ENCODE peak calls at places on chromosomes 12 and 14, in seven cellular contexts. J is K562, R is GM23338, Q is HCT116, O is A549, H is Panc1, S is HL-60. P is an unnamed sample.

GRCh38 chr12:67068773-67069450 is 200.2 kb upstream of the CAND1 start:
- DNase-seq in J (peak; percentile 24), R (peak; percentile 74), Q (no peak), O (peak; percentile 67), H (no peak), S (peak; percentile 9), P (peak; percentile 76)

GRCh38 chr14:46490150-46490769 is 161.3 kb downstream of the RPL10L start:
- DNase-seq in J (no peak), R (peak; percentile 80), Q (peak; percentile 12), O (peak; percentile 15), H (no peak), S (peak; percentile 45), P (no peak)

GRCh38 chr12:122902854-122903703 is 7.2 kb upstream of the VPS37B start:
- DNase-seq in J (no peak), R (no peak), Q (no peak), O (no peak), H (no peak), S (no peak), P (no peak)

GRCh38 chr12:101407054-101407437 is 526 bp downstream of the ARL1 start:
- DNase-seq in J (no peak), R (peak; percentile 52), Q (no peak), O (no peak), H (no peak), S (no peak), P (no peak)

GRCh38 chr12:8951744-8952143 is 2.3 kb upstream of the M6PR start:
- DNase-seq in J (no peak), R (no peak), Q (no peak), O (no peak), H (no peak), S (no peak), P (no peak)

GRCh38 chr12:83665755-83666154 is 979.0 kb downstream of the TMTC2 start:
- DNase-seq in J (no peak), R (no peak), Q (no peak), O (no peak), H (no peak), S (no peak), P (no peak)

GRCh38 chr14:68886109-68886434 is 93.0 kb downstream of the ACTN1 start:
- DNase-seq in J (no peak), R (peak; percentile 10), Q (no peak), O (no peak), H (no peak), S (no peak), P (no peak)

GRCh38 chr12:24833513-24833912 is 115.4 kb downstream of the BCAT1 start:
- DNase-seq in J (no peak), R (no peak), Q (no peak), O (no peak), H (no peak), S (no peak), P (no peak)

GRCh38 chr12:24534632-24535031 is 414.3 kb downstream of the BCAT1 start:
- DNase-seq in J (no peak), R (peak; percentile 49), Q (no peak), O (no peak), H (no peak), S (no peak), P (no peak)

GRCh38 chr12:122096591-122097149 is 18.1 kb downstream of the MLXIP start:
- DNase-seq in J (no peak), R (no peak), Q (no peak), O (no peak), H (no peak), S (no peak), P (no peak)

GRCh38 chr12:96225003-96225855 is 31.1 kb downstream of the ELK3 start:
- DNase-seq in J (no peak), R (no peak), Q (no peak), O (no peak), H (no peak), S (no peak), P (peak; percentile 43)

GRCh38 chr12:132152411-132152821 is 8.2 kb downstream of the NOC4L start:
- DNase-seq in J (no peak), R (no peak), Q (no peak), O (no peak), H (no peak), S (no peak), P (no peak)

GRCh38 chr14:60197629-60198318 is 32.6 kb upstream of the DHRS7 start:
- DNase-seq in J (no peak), R (no peak), Q (no peak), O (no peak), H (no peak), S (peak; percentile 62), P (no peak)

GRCh38 chr12:13038491-13039161 is 5.6 kb upstream of the FAM234B start:
- DNase-seq in J (no peak), R (no peak), Q (no peak), O (no peak), H (no peak), S (no peak), P (no peak)

GRCh38 chr14:72480465-72481243 is 413.2 kb downstream of the DPF3 start:
- DNase-seq in J (peak; percentile 43), R (no peak), Q (no peak), O (no peak), H (no peak), S (no peak), P (no peak)
- TF ChIP-seq REST in J (no peak), R (no peak), Q (no peak), O (no peak), H (no peak), S (no peak), P (no peak)

GRCh38 chr14:76784881-76785280 is 23.6 kb downstream of the VASH1 start:
- DNase-seq in J (peak; percentile 91), R (peak; percentile 95), Q (peak; percentile 60), O (peak; percentile 78), H (no peak), S (peak; percentile 62), P (peak; percentile 92)
- TF ChIP-seq REST in J (no peak), R (no peak), Q (no peak), O (no peak), H (no peak), S (no peak), P (no peak)

GRCh38 chr12:106301611-106302321 is 767 bp upstream of the TCP11L2 start:
- DNase-seq in J (peak; percentile 74), R (peak; percentile 75), Q (no peak), O (peak; percentile 83), H (no peak), S (peak; percentile 66), P (peak; percentile 30)
- TF ChIP-seq REST in J (peak; percentile 48), R (no peak), Q (no peak), O (no peak), H (no peak), S (no peak), P (no peak)

GRCh38 chr14:102363182-102363952 is 626 bp downstream of the TECPR2 start:
- DNase-seq in J (peak; percentile 58), R (peak; percentile 47), Q (no peak), O (peak; percentile 16), H (no peak), S (peak; percentile 17), P (no peak)
- TF ChIP-seq REST in J (no peak), R (no peak), Q (no peak), O (no peak), H (no peak), S (no peak), P (no peak)

DNA sequence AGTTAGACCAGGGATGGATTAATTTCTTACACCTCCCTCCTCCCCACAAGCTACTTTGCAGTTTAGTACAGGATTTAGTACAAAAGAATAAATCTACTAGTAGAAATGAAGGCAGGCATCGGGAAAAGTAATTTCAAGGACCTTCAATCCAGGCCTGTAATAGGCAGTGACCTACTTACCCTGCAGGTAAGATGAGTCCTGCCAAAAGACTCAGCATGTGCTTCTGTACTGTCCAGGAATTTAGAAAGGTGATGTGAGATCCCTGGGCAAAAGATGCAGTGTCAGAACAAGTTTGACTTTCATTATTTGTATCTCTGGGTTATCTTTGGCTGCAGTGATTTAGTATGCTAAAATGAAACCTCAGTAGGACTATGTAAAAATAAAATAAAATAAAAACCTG is 403.0 kb downstream of the NOVA1 start:
- DNase-seq in J (no peak), R (no peak), Q (no peak), O (no peak), H (no peak), S (no peak), P (no peak)
- TF ChIP-seq REST in J (no peak), R (no peak), Q (no peak), O (no peak), H (no peak), S (no peak), P (no peak)

DNA sequence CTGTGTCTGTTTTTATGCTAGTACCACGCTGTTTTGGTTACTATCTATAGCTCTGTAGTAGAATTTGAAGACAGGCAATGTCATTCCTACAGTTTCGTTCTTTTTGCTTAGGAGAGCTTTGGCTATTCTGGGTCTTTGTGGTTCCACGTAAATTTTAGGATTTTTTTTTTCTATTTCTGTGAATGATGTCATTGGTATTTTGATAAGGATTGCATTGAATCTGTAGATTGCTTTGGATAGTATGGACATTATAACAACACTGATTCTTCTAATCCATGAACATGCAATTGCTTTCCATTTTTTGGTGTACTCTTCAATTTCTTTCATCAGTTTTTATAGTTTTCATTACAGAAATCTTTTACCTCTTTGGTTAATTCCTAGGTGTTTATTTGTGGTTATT is 345.2 kb downstream of the TMEM121 start:
- DNase-seq in J (no peak), R (no peak), Q (no peak), O (no peak), H (no peak), S (no peak), P (no peak)
- TF ChIP-seq REST in J (no peak), R (no peak), Q (no peak), O (no peak), H (no peak), S (no peak), P (no peak)

DNA sequence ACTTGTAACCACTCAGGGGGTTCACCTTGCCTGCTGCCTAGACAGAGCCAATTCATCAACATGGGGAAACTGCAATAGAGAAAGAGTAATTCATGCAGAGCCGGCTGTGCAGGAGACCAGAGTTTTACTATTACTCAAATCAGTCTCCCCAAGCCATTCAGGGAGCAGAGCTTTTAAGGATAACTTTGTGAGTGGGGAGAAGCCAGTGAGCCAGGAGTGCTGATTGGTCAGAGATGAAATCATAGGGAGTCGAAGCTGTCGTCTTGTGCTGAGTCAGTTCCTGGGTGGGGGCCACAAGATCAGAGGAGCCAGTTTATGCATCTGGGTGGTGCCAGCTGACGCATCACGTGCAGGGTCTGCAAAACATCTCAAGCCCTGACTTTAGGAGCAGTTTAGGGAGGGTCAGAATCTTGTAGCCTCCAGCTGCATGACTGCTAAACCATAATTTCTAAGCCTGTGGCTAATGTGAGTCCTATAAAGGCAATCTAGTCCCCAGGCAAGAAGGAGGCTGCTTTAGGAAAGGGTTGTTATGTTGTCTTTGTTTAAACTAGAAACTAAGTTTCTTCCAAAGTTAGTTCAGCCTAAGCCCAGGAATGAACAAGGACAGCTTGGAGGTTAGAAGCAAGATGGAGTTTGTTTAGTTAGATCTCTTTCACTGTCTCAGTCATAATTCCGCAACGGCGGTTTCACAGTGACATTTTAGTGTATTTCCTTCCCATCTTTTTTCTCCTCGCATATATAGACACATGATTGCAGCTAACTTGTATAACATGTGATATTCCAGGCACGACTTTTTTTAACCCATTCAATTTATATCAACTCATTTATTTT is 68.9 kb upstream of the NCOR2 start:
- DNase-seq in J (peak; percentile 43), R (no peak), Q (peak; percentile 40), O (peak; percentile 76), H (peak; percentile 18), S (peak; percentile 22), P (no peak)
- TF ChIP-seq REST in J (no peak), R (no peak), Q (no peak), O (no peak), H (no peak), S (no peak), P (no peak)